ENCODE peak calls at places on chromosomes 5 and 9, in five cellular contexts. One of them, this sample, is unnamed.

GRCh38 chr5:79069488-79070001 is at the start of the genes BHMT2 and DMGDH:
- DNase-seq in neural progenitor cell: no peak
- DNase-seq in HCT116: no peak
- DNase-seq in SK-N-SH: peak
- DNase-seq in OCI-LY7: no peak
- DNase-seq in this sample: peak

GRCh38 chr5:55668356-55668755 is 43.8 kb downstream of the SLC38A9 start:
- DNase-seq in neural progenitor cell: no peak
- DNase-seq in HCT116: peak
- DNase-seq in SK-N-SH: no peak
- DNase-seq in OCI-LY7: peak
- DNase-seq in this sample: peak

GRCh38 chr9:69380301-69380700 is 55.3 kb downstream of the ENTREP1 start:
- DNase-seq in neural progenitor cell: no peak
- DNase-seq in HCT116: no peak
- DNase-seq in SK-N-SH: no peak
- DNase-seq in OCI-LY7: no peak
- DNase-seq in this sample: no peak

GRCh38 chr5:65882278-65882677 is 44.1 kb upstream of the ERBIN start:
- DNase-seq in neural progenitor cell: no peak
- DNase-seq in HCT116: no peak
- DNase-seq in SK-N-SH: no peak
- DNase-seq in OCI-LY7: no peak
- DNase-seq in this sample: no peak

GRCh38 chr5:39605966-39606591 is 181.3 kb upstream of the DAB2 start:
- DNase-seq in neural progenitor cell: no peak
- DNase-seq in HCT116: no peak
- DNase-seq in SK-N-SH: no peak
- DNase-seq in OCI-LY7: no peak
- DNase-seq in this sample: peak

GRCh38 chr5:132011561-132012384 is at the start of gene ACSL6:
- DNase-seq in neural progenitor cell: peak
- DNase-seq in HCT116: no peak
- DNase-seq in SK-N-SH: peak
- DNase-seq in OCI-LY7: no peak
- DNase-seq in this sample: peak

GRCh38 chr9:137315581-137316011 is 13.5 kb upstream of the NRARP start:
- DNase-seq in neural progenitor cell: no peak
- DNase-seq in HCT116: no peak
- DNase-seq in SK-N-SH: no peak
- DNase-seq in OCI-LY7: no peak
- DNase-seq in this sample: no peak

GRCh38 chr9:88198346-88198807 is 60.1 kb upstream of the SPATA31C2 start:
- DNase-seq in neural progenitor cell: no peak
- DNase-seq in HCT116: no peak
- DNase-seq in SK-N-SH: no peak
- DNase-seq in OCI-LY7: peak
- DNase-seq in this sample: peak

GRCh38 chr5:150559701-150560100 is 51.8 kb downstream of the NDST1 start:
- DNase-seq in neural progenitor cell: no peak
- DNase-seq in HCT116: no peak
- DNase-seq in SK-N-SH: no peak
- DNase-seq in OCI-LY7: no peak
- DNase-seq in this sample: peak

GRCh38 chr5:147455822-147456221 is 54.0 kb downstream of the DPYSL3 start:
- DNase-seq in neural progenitor cell: no peak
- DNase-seq in HCT116: no peak
- DNase-seq in SK-N-SH: peak
- DNase-seq in OCI-LY7: no peak
- DNase-seq in this sample: peak

GRCh38 chr5:181039961-181040915 is at the start of gene BTNL9:
- DNase-seq in neural progenitor cell: no peak
- DNase-seq in HCT116: no peak
- DNase-seq in SK-N-SH: no peak
- DNase-seq in OCI-LY7: no peak
- DNase-seq in this sample: no peak

GRCh38 chr5:73596705-73597328 is 29.2 kb upstream of the ARHGEF28 start:
- DNase-seq in neural progenitor cell: peak
- DNase-seq in HCT116: peak
- DNase-seq in SK-N-SH: peak
- DNase-seq in OCI-LY7: peak
- DNase-seq in this sample: peak

GRCh38 chr9:68710082-68710481 is 5.0 kb downstream of the PIP5K1B start:
- DNase-seq in neural progenitor cell: no peak
- DNase-seq in HCT116: no peak
- DNase-seq in SK-N-SH: no peak
- DNase-seq in OCI-LY7: no peak
- DNase-seq in this sample: no peak

GRCh38 chr5:8598356-8598755 is 729.4 kb downstream of the MTRR start:
- DNase-seq in neural progenitor cell: no peak
- DNase-seq in HCT116: no peak
- DNase-seq in SK-N-SH: no peak
- DNase-seq in OCI-LY7: no peak
- DNase-seq in this sample: no peak

GRCh38 chr5:43854697-43855292 is 251.8 kb downstream of the NNT start:
- DNase-seq in neural progenitor cell: peak
- DNase-seq in HCT116: no peak
- DNase-seq in SK-N-SH: no peak
- DNase-seq in OCI-LY7: no peak
- DNase-seq in this sample: peak

GRCh38 chr9:85522459-85523092 is 219.2 kb downstream of the AGTPBP1 start:
- DNase-seq in neural progenitor cell: peak
- DNase-seq in HCT116: no peak
- DNase-seq in SK-N-SH: peak
- DNase-seq in OCI-LY7: no peak
- DNase-seq in this sample: peak

GRCh38 chr5:152511531-152512132 is 106.6 kb upstream of the NMUR2 start:
- DNase-seq in neural progenitor cell: peak
- DNase-seq in HCT116: no peak
- DNase-seq in SK-N-SH: no peak
- DNase-seq in OCI-LY7: no peak
- DNase-seq in this sample: no peak

DNA sequence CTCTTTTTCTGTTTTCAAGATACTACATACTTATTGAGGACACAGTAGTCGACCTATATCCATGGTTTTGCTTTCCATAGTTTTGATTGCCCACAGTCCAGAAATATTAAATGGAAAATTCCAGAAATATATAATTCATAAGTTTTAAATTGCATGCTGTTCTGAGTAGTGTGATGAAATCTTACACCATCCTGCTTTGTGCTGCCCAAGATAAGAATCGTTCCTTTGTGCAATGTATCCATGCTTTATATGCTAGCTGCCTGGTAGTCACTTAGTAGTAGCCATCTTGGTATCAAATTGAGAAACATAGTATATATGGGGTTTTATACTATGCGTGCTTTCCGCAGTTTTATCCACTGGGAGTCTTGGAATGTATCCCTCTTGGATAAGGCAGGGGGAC is 59.0 kb downstream of the CWC27 start:
- DNase-seq in neural progenitor cell: no peak
- DNase-seq in HCT116: no peak
- DNase-seq in SK-N-SH: no peak
- DNase-seq in OCI-LY7: no peak
- DNase-seq in this sample: no peak
- TF ChIP-seq EZH2phosphoT487 in neural progenitor cell: no peak
- TF ChIP-seq EZH2phosphoT487 in HCT116: no peak
- TF ChIP-seq EZH2phosphoT487 in SK-N-SH: no peak
- TF ChIP-seq EZH2phosphoT487 in OCI-LY7: no peak
- TF ChIP-seq EZH2phosphoT487 in this sample: no peak

GRCh38 chr9:93081081-93081529 is 14.9 kb upstream of the CARD19 start:
- DNase-seq in neural progenitor cell: no peak
- DNase-seq in HCT116: no peak
- DNase-seq in SK-N-SH: peak
- DNase-seq in OCI-LY7: no peak
- DNase-seq in this sample: peak

GRCh38 chr9:93081931-93082330 is 14.1 kb upstream of the CARD19 start:
- DNase-seq in neural progenitor cell: no peak
- DNase-seq in HCT116: no peak
- DNase-seq in SK-N-SH: no peak
- DNase-seq in OCI-LY7: no peak
- DNase-seq in this sample: peak

GRCh38 chr9:93084471-93084881 is 11.5 kb upstream of the CARD19 start:
- DNase-seq in neural progenitor cell: no peak
- DNase-seq in HCT116: no peak
- DNase-seq in SK-N-SH: peak
- DNase-seq in OCI-LY7: no peak
- DNase-seq in this sample: no peak

GRCh38 chr9:93083592-93084470 is 12.2 kb upstream of the CARD19 start:
- DNase-seq in neural progenitor cell: peak
- DNase-seq in HCT116: no peak
- DNase-seq in SK-N-SH: peak
- DNase-seq in OCI-LY7: no peak
- DNase-seq in this sample: no peak

DNA sequence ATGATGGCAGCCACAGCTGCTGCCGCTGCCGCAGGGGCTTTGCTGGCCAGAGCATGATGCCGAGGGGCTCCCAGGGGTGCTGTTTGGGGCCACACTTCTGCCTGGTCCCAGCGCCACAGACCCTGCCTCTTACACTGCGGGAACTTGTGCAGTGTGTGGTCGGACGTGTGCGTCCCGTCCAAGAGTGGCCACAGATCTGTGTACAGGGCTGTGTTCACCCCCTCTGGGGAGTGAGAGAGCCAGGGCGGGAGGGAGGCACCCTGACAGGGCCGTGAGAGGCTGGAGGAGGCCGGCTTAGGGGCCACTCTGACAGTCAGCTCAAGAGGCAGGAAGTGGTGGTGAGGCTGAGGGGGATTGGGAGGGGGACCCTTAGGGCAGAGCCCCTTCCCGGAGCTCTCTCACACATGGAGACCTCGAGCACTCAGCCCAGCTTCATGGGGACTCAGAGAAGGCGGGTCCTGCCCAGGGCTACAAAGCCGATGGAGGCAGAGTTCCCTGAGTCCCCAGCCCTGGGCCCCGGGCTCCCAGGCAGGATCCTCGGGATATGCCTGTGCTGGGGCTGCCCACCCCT is 13.1 kb upstream of the CARD19 start:
- DNase-seq in neural progenitor cell: peak
- DNase-seq in HCT116: no peak
- DNase-seq in SK-N-SH: peak
- DNase-seq in OCI-LY7: no peak
- DNase-seq in this sample: no peak
- TF ChIP-seq EZH2phosphoT487 in neural progenitor cell: no peak
- TF ChIP-seq EZH2phosphoT487 in HCT116: no peak
- TF ChIP-seq EZH2phosphoT487 in SK-N-SH: no peak
- TF ChIP-seq EZH2phosphoT487 in OCI-LY7: no peak
- TF ChIP-seq EZH2phosphoT487 in this sample: no peak

GRCh38 chr9:92504881-92505280 is 22.6 kb upstream of the ASPN start:
- DNase-seq in neural progenitor cell: no peak
- DNase-seq in HCT116: no peak
- DNase-seq in SK-N-SH: no peak
- DNase-seq in OCI-LY7: no peak
- DNase-seq in this sample: peak

GRCh38 chr9:92500725-92501124 is 18.4 kb upstream of the ASPN start:
- DNase-seq in neural progenitor cell: no peak
- DNase-seq in HCT116: no peak
- DNase-seq in SK-N-SH: no peak
- DNase-seq in OCI-LY7: no peak
- DNase-seq in this sample: no peak

GRCh38 chr9:92506184-92506857 is 24.0 kb upstream of the ASPN start:
- DNase-seq in neural progenitor cell: no peak
- DNase-seq in HCT116: no peak
- DNase-seq in SK-N-SH: no peak
- DNase-seq in OCI-LY7: no peak
- DNase-seq in this sample: peak

GRCh38 chr9:92499701-92500100 is 17.4 kb upstream of the ASPN start:
- DNase-seq in neural progenitor cell: no peak
- DNase-seq in HCT116: no peak
- DNase-seq in SK-N-SH: no peak
- DNase-seq in OCI-LY7: no peak
- DNase-seq in this sample: peak

DNA sequence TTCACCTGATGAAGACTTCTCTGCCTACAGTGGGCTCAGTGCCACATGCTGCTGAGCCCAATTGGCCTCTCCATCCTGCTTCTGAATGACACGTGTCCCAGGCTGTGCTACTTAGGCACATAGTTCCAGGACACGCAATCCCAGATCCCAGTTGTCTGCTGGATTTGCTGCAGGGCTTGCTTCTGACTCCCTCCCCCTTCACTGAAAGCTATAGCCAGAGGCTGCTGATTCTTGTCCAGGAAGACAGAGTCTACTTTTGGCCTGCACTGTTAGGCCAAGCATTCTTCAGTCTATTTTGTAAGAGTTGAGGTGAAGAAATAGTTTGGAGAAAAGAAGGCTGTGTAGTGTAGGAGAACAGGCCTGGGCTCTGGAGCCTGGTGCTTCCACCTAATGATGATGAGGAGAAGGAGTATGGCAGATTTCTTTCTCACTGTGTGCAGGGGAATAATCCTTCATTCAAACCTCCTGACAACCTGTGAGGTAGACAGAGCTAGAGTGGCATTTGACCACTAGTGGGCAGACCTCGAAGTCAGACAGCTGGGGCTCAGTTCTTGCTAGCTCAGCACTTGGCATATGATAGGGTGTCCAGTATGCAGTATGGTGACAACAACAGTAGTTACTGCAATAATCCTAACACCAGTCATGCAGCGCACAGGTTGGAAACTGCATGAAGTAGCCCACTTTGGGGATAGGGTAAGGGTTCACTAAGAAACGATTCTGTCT is 19.5 kb upstream of the ASPN start:
- DNase-seq in neural progenitor cell: peak
- DNase-seq in HCT116: peak
- DNase-seq in SK-N-SH: peak
- DNase-seq in OCI-LY7: peak
- DNase-seq in this sample: peak
- TF ChIP-seq EZH2phosphoT487 in neural progenitor cell: no peak
- TF ChIP-seq EZH2phosphoT487 in HCT116: no peak
- TF ChIP-seq EZH2phosphoT487 in SK-N-SH: no peak
- TF ChIP-seq EZH2phosphoT487 in OCI-LY7: no peak
- TF ChIP-seq EZH2phosphoT487 in this sample: no peak

GRCh38 chr5:33487256-33487655 is 46.5 kb downstream of the TARS1 start:
- DNase-seq in neural progenitor cell: no peak
- DNase-seq in HCT116: no peak
- DNase-seq in SK-N-SH: no peak
- DNase-seq in OCI-LY7: no peak
- DNase-seq in this sample: no peak

GRCh38 chr5:33480876-33481275 is 40.1 kb downstream of the TARS1 start:
- DNase-seq in neural progenitor cell: no peak
- DNase-seq in HCT116: no peak
- DNase-seq in SK-N-SH: no peak
- DNase-seq in OCI-LY7: no peak
- DNase-seq in this sample: no peak

GRCh38 chr5:33479321-33479720 is 38.6 kb downstream of the TARS1 start:
- DNase-seq in neural progenitor cell: no peak
- DNase-seq in HCT116: no peak
- DNase-seq in SK-N-SH: no peak
- DNase-seq in OCI-LY7: no peak
- DNase-seq in this sample: no peak

GRCh38 chr5:33477816-33478215 is 37.1 kb downstream of the TARS1 start:
- DNase-seq in neural progenitor cell: no peak
- DNase-seq in HCT116: no peak
- DNase-seq in SK-N-SH: no peak
- DNase-seq in OCI-LY7: no peak
- DNase-seq in this sample: no peak

DNA sequence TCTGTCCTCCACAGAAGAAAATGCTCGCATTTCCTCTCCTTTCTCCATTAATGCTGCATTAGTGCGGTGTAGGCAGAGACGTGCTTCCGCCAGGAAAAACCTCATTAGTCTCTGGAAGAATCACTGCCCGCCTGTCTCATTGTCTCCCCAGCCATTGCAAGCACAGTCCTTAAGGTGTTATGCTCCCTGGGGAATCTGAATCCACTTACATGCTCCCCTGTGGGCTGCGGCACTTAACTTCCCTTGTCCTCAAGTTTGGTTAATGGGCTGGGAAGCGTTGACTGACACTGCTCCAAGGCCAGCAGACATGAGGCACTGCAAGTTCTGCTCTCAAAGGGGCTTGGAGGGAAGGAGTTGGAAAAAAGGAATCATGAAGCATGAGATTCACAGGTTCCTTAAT is 41.6 kb downstream of the TARS1 start:
- DNase-seq in neural progenitor cell: peak
- DNase-seq in HCT116: no peak
- DNase-seq in SK-N-SH: no peak
- DNase-seq in OCI-LY7: no peak
- DNase-seq in this sample: no peak
- TF ChIP-seq EZH2phosphoT487 in neural progenitor cell: no peak
- TF ChIP-seq EZH2phosphoT487 in HCT116: no peak
- TF ChIP-seq EZH2phosphoT487 in SK-N-SH: no peak
- TF ChIP-seq EZH2phosphoT487 in OCI-LY7: no peak
- TF ChIP-seq EZH2phosphoT487 in this sample: no peak

This sample was measured in GM23248.